ENCODE peak calls at places on chromosomes 11 and 22, in five cellular contexts. I is adrenal gland, J is Peyer's patch, Z is heart left ventricle, F is spleen. N is an unnamed sample.

GRCh38 chr11:10492084-10492483 is 37.0 kb downstream of the AMPD3 start:
- DNase-seq in I (no peak), J (no peak), Z (no peak), F (no peak), N (no peak)

GRCh38 chr11:35579557-35580396 is 38.5 kb upstream of the FJX1 start:
- DNase-seq in I (no peak), J (no peak), Z (no peak), F (no peak), N (no peak)

GRCh38 chr11:726278-726915 is 20.4 kb downstream of the EPS8L2 start:
- DNase-seq in I (peak; percentile 75), J (peak; percentile 65), Z (no peak), F (peak; percentile 94), N (peak; percentile 9)

GRCh38 chr11:124961972-124962609 is 8.1 kb downstream of the CCDC15 start:
- DNase-seq in I (no peak), J (no peak), Z (no peak), F (no peak), N (no peak)

GRCh38 chr11:19552684-19553083 is 160.0 kb upstream of the NAV2 start:
- DNase-seq in I (no peak), J (no peak), Z (no peak), F (no peak), N (no peak)

GRCh38 chr11:123575441-123575840 is 79.0 kb downstream of the SCN3B start:
- DNase-seq in I (no peak), J (no peak), Z (no peak), F (no peak), N (no peak)

GRCh38 chr11:101128571-101129202 is 926 bp downstream of the PGR start:
- DNase-seq in I (no peak), J (no peak), Z (peak; percentile 21), F (peak; percentile 66), N (no peak)

GRCh38 chr11:120746836-120747609 is 235.5 kb downstream of the GRIK4 start:
- DNase-seq in I (no peak), J (no peak), Z (no peak), F (no peak), N (peak; percentile 78)

GRCh38 chr11:43579171-43579918 is 101.2 kb upstream of the HSD17B12 start:
- DNase-seq in I (no peak), J (no peak), Z (no peak), F (no peak), N (peak; percentile 60)

GRCh38 chr11:86737752-86738151 is 62.6 kb upstream of the PRSS23 start:
- DNase-seq in I (no peak), J (no peak), Z (no peak), F (no peak), N (no peak)

GRCh38 chr11:68950268-68950667 is 30.5 kb downstream of the MRGPRD start:
- DNase-seq in I (no peak), J (no peak), Z (no peak), F (no peak), N (no peak)

GRCh38 chr11:116445108-116446047 is 327.4 kb downstream of the BUD13 start:
- DNase-seq in I (no peak), J (no peak), Z (no peak), F (no peak), N (no peak)
- H3K4me1 ChIP-seq in I (no peaks in the 10 kb centered on the region), J (peaks cover 19% of the 10 kb centered on the region), Z (no peaks in the 10 kb centered on the region), F (no peaks in the 10 kb centered on the region), N (no peaks in the 10 kb centered on the region)

DNA sequence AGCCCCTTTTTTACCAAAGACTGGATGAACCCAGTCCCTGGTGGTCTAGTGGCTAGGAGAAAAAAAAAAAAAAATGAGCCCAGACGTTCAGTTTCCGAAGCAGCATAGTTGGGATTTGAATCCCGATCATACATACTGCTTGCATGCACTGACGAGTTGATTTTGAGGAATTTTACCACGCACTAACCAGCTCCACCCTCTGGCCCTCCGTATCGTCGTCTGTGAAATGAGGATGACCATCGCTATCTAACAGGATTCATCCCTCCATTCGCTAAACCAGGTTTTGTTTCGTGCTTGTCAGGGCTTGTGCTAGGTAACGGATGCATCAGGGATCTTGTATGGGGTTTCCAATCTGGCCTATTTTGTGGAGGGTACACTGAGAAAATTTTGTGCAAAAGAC is 774 bp downstream of the PTS start:
- DNase-seq in I (no peak), J (no peak), Z (no peak), F (no peak), N (no peak)
- TF ChIP-seq CTCF in I (no peak), J (no peak), Z (no peak), F (no peak), N (no peak)

DNA sequence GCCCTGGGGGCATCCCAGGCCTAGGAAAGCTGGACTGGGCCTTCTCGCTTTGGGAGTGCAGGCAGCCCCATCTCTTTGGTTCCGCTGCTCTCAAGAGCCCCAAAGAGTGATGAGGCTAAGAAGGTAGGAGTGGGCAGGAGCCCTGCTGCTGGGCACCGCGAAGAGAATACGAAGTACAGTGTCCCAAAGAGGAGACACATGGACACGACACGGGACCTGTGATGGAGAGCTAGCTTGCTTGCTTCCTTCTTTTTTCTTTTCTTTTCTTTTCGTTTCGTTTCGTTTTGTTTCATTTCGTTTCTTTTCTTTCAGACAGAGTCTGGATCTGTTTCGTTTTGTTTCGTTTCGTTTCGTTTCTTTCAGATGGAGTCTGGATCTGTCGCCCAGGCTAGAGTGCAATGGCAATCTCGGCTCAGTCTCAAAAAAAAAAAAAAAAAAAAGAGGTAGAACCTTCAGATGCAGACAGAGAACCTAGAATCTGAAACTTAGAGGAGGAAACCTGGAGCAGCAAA is 10.6 kb downstream of the MGAT3 start:
- DNase-seq in I (no peak), J (no peak), Z (no peak), F (no peak), N (no peak)
- H3K4me1 ChIP-seq in I (no peaks in the 10 kb centered on the region), J (peaks cover 65% of the 10 kb centered on the region), Z (peaks cover 86% of the 10 kb centered on the region), F (peaks cover 63% of the 10 kb centered on the region), N (peaks cover 17% of the 10 kb centered on the region)

GRCh38 chr11:133966924-133967598 is 10.3 kb upstream of the IGSF9B start:
- DNase-seq in I (peak; percentile 42), J (no peak), Z (peak; percentile 72), F (peak; percentile 89), N (no peak)
- TF ChIP-seq CTCF in I (peak; percentile 35), J (no peak), Z (peak; percentile 60), F (no peak), N (no peak)

DNA sequence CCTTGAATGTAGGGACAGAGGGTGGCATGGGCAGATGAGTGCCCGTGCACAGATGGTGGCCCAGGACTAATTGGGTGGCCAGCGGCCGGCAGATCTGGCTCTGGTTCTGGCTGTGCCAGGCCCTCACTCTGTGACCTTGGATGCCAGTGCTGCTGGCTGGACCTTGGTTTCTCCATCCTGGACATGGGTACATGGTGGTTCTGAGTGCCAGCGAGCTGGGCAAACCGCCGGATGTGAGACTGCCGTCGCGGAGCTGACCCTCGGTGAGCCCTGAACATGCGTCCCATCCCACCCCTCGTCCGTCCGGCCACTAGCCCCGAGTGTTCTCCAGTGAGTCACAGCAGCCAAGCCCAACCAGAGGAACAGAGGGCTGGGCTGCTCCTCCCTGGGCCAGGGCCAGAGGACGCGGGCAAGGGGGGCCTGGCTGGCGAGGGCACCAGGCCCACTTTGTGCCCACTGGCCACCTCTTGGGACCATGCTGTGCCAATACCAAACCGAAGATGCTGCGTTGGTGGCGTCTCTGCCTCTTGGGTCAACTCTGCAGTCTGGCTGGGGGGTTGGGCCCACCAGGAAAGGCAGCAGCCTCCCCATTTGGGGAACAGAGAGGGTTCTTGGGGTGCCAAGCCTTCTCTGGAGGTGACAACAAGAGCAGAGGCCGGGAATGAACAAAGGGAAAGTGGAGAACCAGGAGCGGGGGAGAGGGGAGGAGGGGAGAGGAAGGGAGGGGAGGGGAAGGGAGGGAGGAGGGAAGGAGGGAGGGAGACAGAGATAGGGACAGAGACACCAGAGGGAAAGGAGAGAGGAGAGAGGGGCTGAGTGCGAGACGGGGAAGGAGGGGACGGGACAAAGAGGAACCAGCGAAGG is 10.7 kb downstream of the LSP1 start:
- DNase-seq in I (peak; percentile 96), J (no peak), Z (peak; percentile 89), F (peak; percentile 90), N (peak; percentile 73)
- H3K4me1 ChIP-seq in I (peaks cover 58% of the 10 kb centered on the region), J (peaks cover 26% of the 10 kb centered on the region), Z (peaks cover 32% of the 10 kb centered on the region), F (peaks cover 27% of the 10 kb centered on the region), N (peaks cover 6% of the 10 kb centered on the region)

DNA sequence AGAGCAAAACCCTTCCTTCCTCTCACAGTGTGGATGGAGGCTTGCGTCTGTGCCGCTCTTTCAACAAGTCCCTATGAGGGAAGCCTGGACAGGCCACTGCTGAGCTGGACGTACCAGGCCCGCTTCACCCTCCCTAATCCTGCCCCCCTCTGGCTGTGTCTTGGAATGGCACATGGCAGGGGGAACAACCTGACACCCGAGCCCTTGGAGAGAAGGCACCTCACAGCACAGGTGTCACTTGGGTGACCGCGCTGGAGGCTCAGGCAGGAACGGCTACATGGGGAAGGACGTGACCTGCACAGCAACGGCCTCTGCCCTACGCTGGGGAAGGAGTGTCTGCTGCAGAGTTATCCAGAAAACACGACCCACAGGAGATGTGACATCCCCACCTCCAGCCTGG is 11.0 kb downstream of the CARS1 start:
- DNase-seq in I (no peak), J (no peak), Z (no peak), F (no peak), N (no peak)
- TF ChIP-seq CTCF in I (no peak), J (no peak), Z (no peak), F (no peak), N (peak; percentile 6)

DNA sequence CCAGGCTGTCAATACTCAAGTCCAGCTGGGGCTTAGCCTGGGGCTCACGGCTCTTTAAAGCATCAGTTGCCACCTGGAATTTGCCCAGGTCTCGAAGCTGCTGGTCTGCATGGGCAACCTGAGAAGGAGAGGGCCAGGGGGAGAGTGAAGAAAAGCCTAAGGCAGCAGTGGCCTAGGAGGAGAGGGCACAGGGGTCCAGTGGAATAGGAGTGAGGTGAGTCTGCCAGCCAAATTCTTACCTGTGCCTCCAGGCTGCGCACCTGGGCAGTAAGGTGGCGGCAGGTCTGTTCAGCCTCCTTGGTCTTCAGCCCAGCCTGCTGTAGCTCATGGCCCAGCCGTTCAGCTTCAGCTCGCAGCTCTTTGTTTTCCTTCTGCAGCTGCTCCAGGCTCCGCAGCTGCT is 10.0 kb downstream of the IL18BP start:
- DNase-seq in I (no peak), J (no peak), Z (no peak), F (no peak), N (no peak)
- H3K4me1 ChIP-seq in I (peaks cover 10% of the 10 kb centered on the region), J (peaks cover 13% of the 10 kb centered on the region), Z (peaks cover 36% of the 10 kb centered on the region), F (no peaks in the 10 kb centered on the region), N (no peaks in the 10 kb centered on the region)

GRCh38 chr22:29175312-29175835 is 30.3 kb upstream of the EMID1 start:
- DNase-seq in I (no peak), J (no peak), Z (no peak), F (no peak), N (no peak)
- TF ChIP-seq CTCF in I (no peak), J (no peak), Z (no peak), F (no peak), N (no peak)

GRCh38 chr22:41488596-41489385 is 19.9 kb downstream of the ACO2 start:
- DNase-seq in I (no peak), J (no peak), Z (no peak), F (no peak), N (no peak)
- H3K4me1 ChIP-seq in I (peaks cover 6% of the 10 kb centered on the region), J (peaks cover 81% of the 10 kb centered on the region), Z (peaks cover 99% of the 10 kb centered on the region), F (peaks cover 5% of the 10 kb centered on the region), N (peaks cover 14% of the 10 kb centered on the region)

N was measured in BE2C.